ENCODE peak calls at places on chromosomes 4 and X, in seven cellular contexts. One of them, this sample, is unnamed.

GRCh38 chr4:73662709-73663546 is 42.7 kb upstream of the RASSF6 start:
- DNase-seq in IMR-90: peak
- DNase-seq in neural progenitor cell: no peak
- DNase-seq in ovary: no peak
- DNase-seq in uterus: no peak
- DNase-seq in lung: no peak
- DNase-seq in mammary epithelial cell: peak
- DNase-seq in this sample: no peak

GRCh38 chr4:76758290-76758882 is 139.6 kb downstream of the SOWAHB start:
- DNase-seq in IMR-90: peak
- DNase-seq in neural progenitor cell: peak
- DNase-seq in ovary: peak
- DNase-seq in uterus: no peak
- DNase-seq in lung: no peak
- DNase-seq in mammary epithelial cell: peak
- DNase-seq in this sample: peak

GRCh38 chr4:184348311-184349233 is 125.8 kb downstream of the IRF2 start:
- DNase-seq in IMR-90: peak
- DNase-seq in neural progenitor cell: no peak
- DNase-seq in ovary: peak
- DNase-seq in uterus: peak
- DNase-seq in lung: peak
- DNase-seq in mammary epithelial cell: no peak
- DNase-seq in this sample: no peak

GRCh38 chrX:14497184-14497666 is 32.1 kb upstream of the GLRA2 start:
- DNase-seq in IMR-90: peak
- DNase-seq in neural progenitor cell: no peak
- DNase-seq in ovary: no peak
- DNase-seq in uterus: no peak
- DNase-seq in lung: no peak
- DNase-seq in mammary epithelial cell: no peak
- DNase-seq in this sample: no peak

GRCh38 chrX:18039023-18039422 is 177.9 kb upstream of the RAI2 start:
- DNase-seq in IMR-90: no peak
- DNase-seq in neural progenitor cell: no peak
- DNase-seq in ovary: no peak
- DNase-seq in uterus: no peak
- DNase-seq in lung: no peak
- DNase-seq in mammary epithelial cell: no peak
- DNase-seq in this sample: no peak

GRCh38 chr4:68250151-68250930 is 4.8 kb upstream of the TMPRSS11B start:
- DNase-seq in IMR-90: no peak
- DNase-seq in neural progenitor cell: no peak
- DNase-seq in ovary: no peak
- DNase-seq in uterus: no peak
- DNase-seq in lung: no peak
- DNase-seq in mammary epithelial cell: peak
- DNase-seq in this sample: no peak

GRCh38 chrX:94914235-94914634 is 1240.2 kb downstream of the FAM133A start:
- DNase-seq in IMR-90: no peak
- DNase-seq in neural progenitor cell: peak
- DNase-seq in ovary: no peak
- DNase-seq in uterus: no peak
- DNase-seq in lung: no peak
- DNase-seq in mammary epithelial cell: no peak
- DNase-seq in this sample: no peak

GRCh38 chr4:120922390-120923200 is at the start of gene PRDM5:
- DNase-seq in IMR-90: peak
- DNase-seq in neural progenitor cell: peak
- DNase-seq in ovary: peak
- DNase-seq in uterus: peak
- DNase-seq in lung: peak
- DNase-seq in mammary epithelial cell: peak
- DNase-seq in this sample: peak

GRCh38 chr4:154414796-154415195 is 76.8 kb downstream of the DCHS2 start:
- DNase-seq in IMR-90: no peak
- DNase-seq in neural progenitor cell: no peak
- DNase-seq in ovary: no peak
- DNase-seq in uterus: no peak
- DNase-seq in lung: no peak
- DNase-seq in mammary epithelial cell: no peak
- DNase-seq in this sample: no peak

GRCh38 chr4:87555751-87556619 is 26.8 kb upstream of the SPARCL1 start:
- DNase-seq in IMR-90: peak
- DNase-seq in neural progenitor cell: no peak
- DNase-seq in ovary: no peak
- DNase-seq in uterus: no peak
- DNase-seq in lung: no peak
- DNase-seq in mammary epithelial cell: peak
- DNase-seq in this sample: peak

GRCh38 chrX:21926527-21927278 is 13.8 kb upstream of the SMS start:
- DNase-seq in IMR-90: peak
- DNase-seq in neural progenitor cell: no peak
- DNase-seq in ovary: no peak
- DNase-seq in uterus: no peak
- DNase-seq in lung: no peak
- DNase-seq in mammary epithelial cell: peak
- DNase-seq in this sample: no peak

GRCh38 chrX:79167437-79167836 is 22.9 kb downstream of the GPR174 start:
- DNase-seq in IMR-90: no peak
- DNase-seq in neural progenitor cell: no peak
- DNase-seq in ovary: no peak
- DNase-seq in uterus: no peak
- DNase-seq in lung: no peak
- DNase-seq in mammary epithelial cell: no peak
- DNase-seq in this sample: no peak

GRCh38 chr4:125390126-125390525 is 75.4 kb downstream of the FAT4 start:
- DNase-seq in IMR-90: peak
- DNase-seq in neural progenitor cell: no peak
- DNase-seq in ovary: no peak
- DNase-seq in uterus: no peak
- DNase-seq in lung: no peak
- DNase-seq in mammary epithelial cell: peak
- DNase-seq in this sample: no peak

GRCh38 chr4:1720163-1720983 is 750 bp downstream of the TMEM129 start:
- DNase-seq in IMR-90: peak
- DNase-seq in neural progenitor cell: peak
- DNase-seq in ovary: peak
- DNase-seq in uterus: no peak
- DNase-seq in lung: peak
- DNase-seq in mammary epithelial cell: peak
- DNase-seq in this sample: no peak

GRCh38 chrX:5617666-5618065 is 611.0 kb downstream of the NLGN4X start:
- DNase-seq in IMR-90: no peak
- DNase-seq in neural progenitor cell: no peak
- DNase-seq in ovary: no peak
- DNase-seq in uterus: no peak
- DNase-seq in lung: no peak
- DNase-seq in mammary epithelial cell: no peak
- DNase-seq in this sample: no peak

GRCh38 chr4:184756399-184756798 is 22.5 kb upstream of the CENPU start:
- DNase-seq in IMR-90: peak
- DNase-seq in neural progenitor cell: no peak
- DNase-seq in ovary: peak
- DNase-seq in uterus: peak
- DNase-seq in lung: no peak
- DNase-seq in mammary epithelial cell: peak
- DNase-seq in this sample: no peak

GRCh38 chr4:137572163-137572562 is 39.9 kb upstream of the PCDH18 start:
- DNase-seq in IMR-90: no peak
- DNase-seq in neural progenitor cell: no peak
- DNase-seq in ovary: no peak
- DNase-seq in uterus: no peak
- DNase-seq in lung: no peak
- DNase-seq in mammary epithelial cell: no peak
- DNase-seq in this sample: no peak

GRCh38 chr4:16196482-16197393 is 29.5 kb downstream of the TAPT1 start:
- DNase-seq in IMR-90: peak
- DNase-seq in neural progenitor cell: peak
- DNase-seq in ovary: no peak
- DNase-seq in uterus: no peak
- DNase-seq in lung: no peak
- DNase-seq in mammary epithelial cell: peak
- DNase-seq in this sample: no peak

DNA sequence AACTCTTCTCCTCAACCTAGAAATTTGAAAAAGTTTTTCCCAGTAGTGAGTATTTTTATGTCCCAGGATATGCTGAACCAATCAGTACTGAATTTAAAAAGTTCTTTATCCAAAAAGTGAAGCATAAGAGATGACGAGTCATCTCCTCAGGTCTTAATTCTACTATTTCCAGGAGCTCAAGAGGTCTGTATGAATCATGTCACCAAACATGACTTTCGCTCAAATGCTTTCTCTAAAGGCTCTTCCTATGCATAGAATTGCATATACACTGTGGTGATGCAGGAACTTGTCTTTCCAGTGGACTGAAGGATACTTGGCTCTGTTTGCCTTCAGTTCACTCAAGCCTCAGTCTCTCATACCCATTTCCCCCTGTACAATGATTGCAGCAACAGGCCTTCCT is 36.1 kb downstream of the ZNF41 start:
- DNase-seq in IMR-90: no peak
- DNase-seq in neural progenitor cell: no peak
- DNase-seq in ovary: no peak
- DNase-seq in uterus: no peak
- DNase-seq in lung: no peak
- DNase-seq in mammary epithelial cell: no peak
- DNase-seq in this sample: no peak
- TF ChIP-seq CTCF in IMR-90: no peak
- TF ChIP-seq CTCF in neural progenitor cell: no peak
- TF ChIP-seq CTCF in ovary: no peak
- TF ChIP-seq CTCF in uterus: no peak
- TF ChIP-seq CTCF in lung: no peak
- TF ChIP-seq CTCF in mammary epithelial cell: no peak
- TF ChIP-seq CTCF in this sample: no peak

DNA sequence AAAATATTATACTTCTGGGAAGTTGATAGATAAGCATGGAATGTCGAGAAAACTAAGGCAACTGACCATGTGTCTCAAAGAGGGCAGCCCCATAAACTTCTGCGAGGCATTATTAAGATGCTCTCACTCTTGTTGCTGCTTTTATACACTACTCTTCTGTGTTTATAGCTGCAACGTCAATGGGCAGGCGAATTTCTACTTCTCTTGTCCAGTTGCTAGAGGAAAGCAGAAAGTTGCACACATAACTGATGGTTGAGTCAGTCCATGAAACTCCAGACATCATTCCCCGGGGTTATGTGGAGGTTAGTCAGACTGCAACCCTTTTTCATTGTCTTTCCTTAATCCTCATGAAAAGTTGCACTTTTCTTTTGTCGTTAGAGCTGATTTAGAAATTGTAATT is 39.8 kb downstream of the VCX3B start:
- DNase-seq in IMR-90: peak
- DNase-seq in neural progenitor cell: no peak
- DNase-seq in ovary: no peak
- DNase-seq in uterus: no peak
- DNase-seq in lung: no peak
- DNase-seq in mammary epithelial cell: peak
- DNase-seq in this sample: no peak
- H3K27ac ChIP-seq in IMR-90: no peak
- H3K27ac ChIP-seq in neural progenitor cell: no peak
- H3K27ac ChIP-seq in ovary: no peak
- H3K27ac ChIP-seq in uterus: no peak
- H3K27ac ChIP-seq in lung: no peak
- H3K27ac ChIP-seq in mammary epithelial cell: no peak
- H3K27ac ChIP-seq in this sample: no peak

GRCh38 chrX:104566921-104567501 is 1.0 kb downstream of the IL1RAPL2 start:
- DNase-seq in IMR-90: no peak
- DNase-seq in neural progenitor cell: peak
- DNase-seq in ovary: no peak
- DNase-seq in uterus: no peak
- DNase-seq in lung: no peak
- DNase-seq in mammary epithelial cell: peak
- DNase-seq in this sample: no peak

GRCh38 chrX:104567506-104567905 is 1.5 kb downstream of the IL1RAPL2 start:
- DNase-seq in IMR-90: no peak
- DNase-seq in neural progenitor cell: no peak
- DNase-seq in ovary: no peak
- DNase-seq in uterus: no peak
- DNase-seq in lung: no peak
- DNase-seq in mammary epithelial cell: no peak
- DNase-seq in this sample: no peak

GRCh38 chrX:104564921-104565703 is 887 bp upstream of the IL1RAPL2 start:
- DNase-seq in IMR-90: no peak
- DNase-seq in neural progenitor cell: no peak
- DNase-seq in ovary: no peak
- DNase-seq in uterus: no peak
- DNase-seq in lung: no peak
- DNase-seq in mammary epithelial cell: peak
- DNase-seq in this sample: no peak

GRCh38 chrX:104564335-104564734 is 1.7 kb upstream of the IL1RAPL2 start:
- DNase-seq in IMR-90: no peak
- DNase-seq in neural progenitor cell: no peak
- DNase-seq in ovary: no peak
- DNase-seq in uterus: no peak
- DNase-seq in lung: no peak
- DNase-seq in mammary epithelial cell: no peak
- DNase-seq in this sample: no peak

DNA sequence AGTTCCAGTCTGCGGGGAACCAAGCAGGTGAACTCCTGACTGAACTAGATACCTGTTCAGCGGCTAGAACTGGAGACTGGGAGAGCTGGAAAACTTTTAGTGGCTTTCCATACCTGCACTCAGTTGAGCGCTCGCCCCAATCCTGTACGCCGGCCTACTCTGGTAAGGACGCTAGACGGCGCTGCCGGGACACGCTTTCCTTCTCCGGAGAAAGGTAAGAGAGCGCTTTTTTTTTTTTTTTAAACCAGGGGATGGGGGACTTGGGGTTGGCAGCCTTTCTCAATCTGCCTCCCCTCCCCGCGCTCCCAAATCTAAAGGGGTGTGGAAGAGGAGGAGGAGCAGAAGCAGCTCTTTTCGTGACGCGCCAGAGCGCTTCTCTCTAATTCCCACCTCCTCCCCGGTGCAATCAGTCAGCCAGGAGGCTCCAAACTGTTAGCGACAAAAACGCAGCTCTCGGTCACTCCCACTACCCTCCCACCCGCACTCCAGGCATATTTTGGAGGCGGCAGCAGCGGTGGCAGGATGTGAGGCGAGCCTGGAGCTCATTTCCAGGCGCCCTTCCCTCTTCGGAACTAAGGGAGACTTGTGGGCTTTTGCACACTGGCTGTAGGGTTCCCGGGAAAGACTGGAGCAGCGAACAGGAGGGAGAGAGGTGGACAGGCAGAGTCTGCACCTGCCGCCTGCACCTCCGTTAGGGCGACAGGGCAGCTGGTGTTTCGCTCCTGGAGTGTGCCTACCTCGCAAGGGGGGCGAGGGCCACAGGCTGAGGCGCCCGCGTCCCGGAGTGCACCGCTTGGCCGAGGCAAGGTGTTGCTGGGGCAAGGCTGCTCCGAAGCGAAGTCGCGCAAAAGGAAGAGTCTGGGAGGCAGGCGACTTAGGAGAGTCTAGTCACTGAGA is at the start of gene IL1RAPL2:
- DNase-seq in IMR-90: no peak
- DNase-seq in neural progenitor cell: peak
- DNase-seq in ovary: no peak
- DNase-seq in uterus: no peak
- DNase-seq in lung: no peak
- DNase-seq in mammary epithelial cell: peak
- DNase-seq in this sample: no peak
- H3K4me3 ChIP-seq in IMR-90: no peak
- H3K4me3 ChIP-seq in neural progenitor cell: peak
- H3K4me3 ChIP-seq in ovary: no peak
- H3K4me3 ChIP-seq in uterus: no peak
- H3K4me3 ChIP-seq in lung: no peak
- H3K4me3 ChIP-seq in mammary epithelial cell: peak
- H3K4me3 ChIP-seq in this sample: no peak

GRCh38 chr4:105605493-105605892 is 53.1 kb downstream of the ARHGEF38 start:
- DNase-seq in IMR-90: peak
- DNase-seq in neural progenitor cell: no peak
- DNase-seq in ovary: no peak
- DNase-seq in uterus: no peak
- DNase-seq in lung: no peak
- DNase-seq in mammary epithelial cell: peak
- DNase-seq in this sample: no peak
- TF ChIP-seq CTCF in IMR-90: no peak
- TF ChIP-seq CTCF in neural progenitor cell: no peak
- TF ChIP-seq CTCF in ovary: no peak
- TF ChIP-seq CTCF in uterus: no peak
- TF ChIP-seq CTCF in lung: no peak
- TF ChIP-seq CTCF in mammary epithelial cell: no peak
- TF ChIP-seq CTCF in this sample: no peak